ENCODE peak calls at places on chromosomes 16 and 17, in seven cellular contexts. A, Q, L, X, O, E and T are unnamed samples. For H3K9me3, the result is how much of the 10 kb centered on the place peaks cover.

GRCh38 chr16:48905632-48906031 is 295.7 kb upstream of the N4BP1 start:
- DNase-seq in Q (no peak), L (no peak), A (no peak), E (no peak), X (no peak), O (no peak), T (no peak)

GRCh38 chr17:67862614-67863217 is 37.4 kb downstream of the BPTF start:
- DNase-seq in A (no peak), E (no peak), L (no peak), O (no peak), Q (peak), X (no peak), T (no peak)

GRCh38 chr17:7496470-7497227 is 12.5 kb downstream of the POLR2A start:
- DNase-seq in E (no peak), A (no peak), O (no peak), Q (no peak), L (no peak), X (no peak), T (no peak)

GRCh38 chr17:67139784-67140665 is 95.7 kb downstream of the CACNG1 start:
- DNase-seq in L (peak), O (no peak), Q (peak), E (peak), A (no peak), X (peak), T (no peak)

GRCh38 chr17:9108166-9108565 is 86.9 kb downstream of the NTN1 start:
- DNase-seq in A (no peak), E (no peak), X (no peak), O (no peak), L (no peak), Q (no peak), T (no peak)

GRCh38 chr17:80377798-80378197 is 37.2 kb upstream of the ENDOV start:
- DNase-seq in E (no peak), X (no peak), L (no peak), A (no peak), O (no peak), Q (no peak), T (no peak)

GRCh38 chr16:2691491-2692248 is 9.3 kb downstream of the KCTD5 start:
- DNase-seq in X (no peak), E (no peak), Q (no peak), O (no peak), A (no peak), L (no peak), T (no peak)

GRCh38 chr17:2094891-2095535 is 40.1 kb downstream of the HIC1 start:
- DNase-seq in A (no peak), Q (peak), L (no peak), O (peak), X (peak), E (peak), T (peak)

GRCh38 chr17:77314601-77315000 is 173.8 kb downstream of the SEC14L1 start:
- DNase-seq in O (no peak), X (no peak), L (no peak), A (no peak), E (no peak), Q (no peak), T (no peak)

GRCh38 chr16:16082255-16082654 is 132.8 kb downstream of the ABCC1 start:
- DNase-seq in O (no peak), L (no peak), E (no peak), X (no peak), A (no peak), Q (no peak), T (no peak)

GRCh38 chr16:19555186-19555937 is at the start of gene VPS35L:
- DNase-seq in O (peak), E (peak), L (peak), Q (peak), A (peak), X (peak), T (peak)

GRCh38 chr16:50635505-50636392 is 45.4 kb downstream of the SNX20 start:
- DNase-seq in O (peak), X (no peak), Q (no peak), L (no peak), E (no peak), A (no peak), T (no peak)

GRCh38 chr16:50259334-50260205 is 6.8 kb upstream of the ADCY7 start:
- DNase-seq in L (no peak), O (no peak), X (peak), A (no peak), Q (peak), E (peak), T (peak)

GRCh38 chr17:4583206-4583605 is 1.1 kb upstream of the SMTNL2 start:
- DNase-seq in X (no peak), L (no peak), E (no peak), O (no peak), A (no peak), Q (no peak), T (no peak)

GRCh38 chr17:79374807-79375206 is 236.0 kb downstream of the RBFOX3 start:
- DNase-seq in X (no peak), A (no peak), O (no peak), L (no peak), E (no peak), Q (no peak), T (no peak)

GRCh38 chr16:5062790-5063765 is 2.7 kb downstream of the C16orf89 start:
- DNase-seq in X (no peak), O (peak), L (no peak), A (no peak), E (no peak), Q (no peak), T (no peak)

GRCh38 chr16:75116081-75116910 is at the start of gene LDHD:
- DNase-seq in E (peak), O (no peak), Q (peak), L (peak), A (no peak), X (no peak), T (peak)

GRCh38 chr17:21125862-21126261 is 902 bp upstream of the DHRS7B start:
- DNase-seq in A (no peak), X (no peak), O (peak), E (no peak), L (no peak), Q (no peak), T (no peak)

GRCh38 chr17:2253768-2254406 is 49.7 kb downstream of the SMG6 start:
- DNase-seq in X (no peak), E (no peak), Q (no peak), A (peak), L (no peak), O (no peak), T (no peak)

GRCh38 chr17:62705781-62706597 is 78.5 kb downstream of the MRC2 start:
- DNase-seq in L (peak), O (no peak), Q (no peak), A (no peak), E (peak), X (peak), T (no peak)

GRCh38 chr17:20120835-20121234 is 111.7 kb downstream of the SPECC1 start:
- DNase-seq in O (no peak), Q (no peak), L (no peak), X (no peak), E (no peak), A (no peak), T (no peak)

GRCh38 chr16:1560153-1560552 is 26.7 kb downstream of the TMEM204 start:
- DNase-seq in X (no peak), E (no peak), Q (no peak), L (no peak), A (no peak), O (no peak), T (no peak)

GRCh38 chr16:81219151-81219550 is 19.3 kb upstream of the BCO1 start:
- DNase-seq in A (no peak), Q (no peak), E (no peak), O (no peak), L (no peak), X (no peak), T (no peak)

GRCh38 chr16:55478827-55479559 is at the start of gene MMP2:
- DNase-seq in O (no peak), A (no peak), Q (peak), X (peak), L (no peak), E (peak), T (peak)

GRCh38 chr16:84498859-84499620 is 5.4 kb downstream of the MEAK7 start:
- DNase-seq in L (no peak), E (no peak), Q (no peak), O (no peak), A (no peak), X (no peak), T (peak)

GRCh38 chr16:23055481-23055880 is 93.8 kb downstream of the USP31 start:
- DNase-seq in A (no peak), Q (no peak), E (no peak), L (peak), X (no peak), O (no peak), T (no peak)
- H3K9me3 ChIP-seq in A (under half), Q (under half), E (under half), L (under half), X (under half), O (under half), T (under half)

GRCh38 chr17:42361781-42362186 is 26.5 kb downstream of the STAT3 start:
- DNase-seq in X (no peak), E (no peak), Q (no peak), A (no peak), O (no peak), L (no peak), T (no peak)
- H3K4me3 ChIP-seq in X (no peak), E (no peak), Q (no peak), A (no peak), O (no peak), L (no peak), T (no peak)

DNA sequence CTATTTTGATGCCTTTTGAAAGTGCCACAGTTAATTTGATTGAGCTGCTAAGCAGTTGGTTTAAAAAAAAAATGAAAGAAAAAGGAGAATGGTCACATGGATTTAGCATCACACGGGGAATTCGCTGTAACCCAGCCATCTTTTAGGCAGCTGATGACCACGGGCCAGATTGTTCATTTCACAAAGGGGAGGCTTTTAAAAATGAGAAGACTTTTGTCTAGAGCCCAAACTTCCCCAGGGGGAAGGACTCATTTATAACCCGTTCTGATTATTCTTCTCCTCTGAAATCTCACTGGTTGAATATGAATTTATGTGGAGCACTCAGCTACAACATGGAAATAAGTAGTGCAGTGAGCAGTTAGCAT is 76.6 kb upstream of the TBX2 start:
- DNase-seq in O (no peak), X (no peak), A (no peak), Q (no peak), L (no peak), E (no peak), T (no peak)
- H2AFZ ChIP-seq in O (no peak), X (no peak), A (no peak), Q (no peak), L (no peak), E (no peak), T (no peak)

GRCh38 chr17:71572343-71572742 is 548.5 kb upstream of the SOX9 start:
- DNase-seq in X (no peak), L (peak), O (no peak), Q (no peak), A (no peak), E (peak), T (no peak)
- H3K9me3 ChIP-seq in X (under half), L (under half), O (under half), Q (under half), A (under half), E (under half), T (under half)

DNA sequence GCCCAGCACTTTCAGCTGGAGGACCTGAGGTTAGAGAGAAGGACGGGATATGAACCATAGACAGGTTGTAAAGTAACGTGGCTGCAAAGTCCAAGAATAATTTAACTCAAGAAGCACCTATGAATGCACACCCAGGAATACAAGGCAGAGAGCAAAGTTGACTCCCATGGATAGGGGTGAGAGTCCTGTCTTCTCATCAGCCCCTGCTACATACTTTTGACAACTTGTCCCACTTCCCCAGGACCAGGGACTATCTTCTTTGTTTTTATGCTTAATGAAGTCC is 99.8 kb downstream of the XYLT1 start:
- DNase-seq in O (no peak), X (no peak), L (no peak), A (no peak), Q (no peak), E (no peak), T (no peak)
- H3K4me3 ChIP-seq in O (peak), X (no peak), L (no peak), A (no peak), Q (no peak), E (no peak), T (no peak)

GRCh38 chr17:50028207-50029120 is 27.4 kb upstream of the ITGA3 start:
- DNase-seq in X (peak), Q (peak), L (peak), A (no peak), O (no peak), E (peak), T (peak)

GRCh38 chr17:50029185-50029584 is 26.7 kb upstream of the ITGA3 start:
- DNase-seq in X (no peak), O (no peak), A (no peak), E (no peak), Q (no peak), L (no peak), T (no peak)

GRCh38 chr17:50026046-50026675 is 29.7 kb upstream of the ITGA3 start:
- DNase-seq in E (no peak), X (no peak), A (no peak), O (no peak), L (no peak), Q (no peak), T (no peak)

GRCh38 chr17:50026901-50027638 is 28.8 kb upstream of the ITGA3 start:
- DNase-seq in A (no peak), X (peak), L (peak), Q (peak), O (peak), E (peak), T (peak)

DNA sequence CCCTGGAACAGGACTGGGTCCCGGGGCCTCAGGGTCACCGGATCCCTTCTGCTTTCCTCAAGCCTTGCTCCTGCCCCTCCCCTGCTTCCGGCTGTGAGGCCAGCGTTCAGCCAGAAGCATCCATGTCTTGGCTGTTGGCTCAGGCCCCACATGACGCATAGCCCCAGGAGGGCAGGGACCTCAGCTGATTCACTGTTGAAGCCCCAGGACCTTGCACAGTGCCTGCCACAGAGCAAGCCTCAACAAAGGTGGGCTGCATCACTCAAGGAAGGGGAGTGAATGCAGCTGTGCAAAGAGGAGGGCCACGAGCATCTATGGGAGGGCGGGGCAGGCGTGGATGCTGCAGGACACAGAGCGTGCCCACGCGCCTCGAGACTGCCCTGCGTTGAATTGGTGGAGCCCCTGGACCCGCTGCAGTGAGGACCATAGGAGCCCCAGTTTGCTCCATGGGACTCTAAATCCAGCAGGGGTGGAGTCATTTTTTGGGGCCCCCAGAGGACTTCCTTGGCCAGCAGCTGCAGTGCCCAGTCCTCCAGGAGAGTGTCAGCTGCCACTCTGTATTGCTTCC is 28.2 kb upstream of the ITGA3 start:
- DNase-seq in L (peak), Q (peak), X (peak), E (peak), O (no peak), A (no peak), T (peak)
- H2AFZ ChIP-seq in L (no peak), Q (peak), X (peak), E (peak), O (no peak), A (no peak), T (no peak)